ENCODE peak calls at places on chromosomes 4 and X, in ten cellular contexts. S, W, I, P, J, K, F, L, M and R are unnamed samples. For H3K36me3, the result is how much of the 10 kb centered on the place peaks cover.

GRCh38 chr4:127134490-127134889 is 498.3 kb upstream of the INTU start:
- DNase-seq in M (no peak), J (no peak), P (no peak), F (no peak), K (no peak), S (no peak), I (no peak), W (no peak), L (no peak), R (no peak)

GRCh38 chr4:23369331-23369730 is 520.5 kb downstream of the PPARGC1A start:
- DNase-seq in M (no peak), K (no peak), W (no peak), L (no peak), S (peak), P (peak), F (peak), I (no peak), J (no peak), R (no peak)

GRCh38 chr4:10033191-10033881 is 12.0 kb upstream of the SLC2A9 start:
- DNase-seq in L (peak), M (no peak), I (peak), S (no peak), W (no peak), J (no peak), K (no peak), P (no peak), F (no peak), R (no peak)

GRCh38 chr4:168604496-168605373 is 107.9 kb downstream of the PALLD start:
- DNase-seq in L (peak), M (no peak), P (peak), S (no peak), I (peak), F (peak), K (no peak), J (peak), W (no peak), R (no peak)

GRCh38 chr4:141329174-141329569 is 108.5 kb downstream of the ZNF330 start:
- DNase-seq in M (no peak), I (peak), P (no peak), J (peak), L (peak), W (no peak), F (no peak), K (peak), S (no peak), R (no peak)

GRCh38 chr4:159549092-159549491 is 446.2 kb downstream of the RAPGEF2 start:
- DNase-seq in I (peak), W (no peak), J (no peak), S (no peak), M (no peak), F (no peak), L (peak), K (no peak), P (no peak), R (no peak)

GRCh38 chr4:55947912-55948725 is 626 bp upstream of the CEP135 start:
- DNase-seq in I (peak), M (peak), K (peak), S (no peak), W (peak), P (no peak), L (peak), F (peak), J (no peak), R (no peak)

GRCh38 chr4:56607926-56608325 is 73.2 kb downstream of the HOPX start:
- DNase-seq in F (no peak), L (no peak), M (no peak), I (no peak), P (no peak), W (no peak), J (no peak), K (no peak), S (no peak), R (no peak)

GRCh38 chr4:68905598-68906237 is 45.9 kb downstream of the UGT2A3 start:
- DNase-seq in F (peak), P (peak), J (no peak), S (no peak), I (peak), K (no peak), W (no peak), L (peak), M (no peak), R (peak)

GRCh38 chrX:110156167-110156754 is 153.3 kb downstream of the TMEM164 start:
- DNase-seq in P (no peak), K (no peak), F (no peak), J (no peak), W (no peak), I (no peak), M (no peak), L (peak), S (peak), R (no peak)

GRCh38 chr4:71186566-71187398 is 152.0 kb upstream of the SLC4A4 start:
- DNase-seq in K (no peak), I (no peak), S (peak), L (peak), M (no peak), P (peak), W (no peak), J (no peak), F (peak), R (peak)

GRCh38 chr4:61923179-61923578 is 723.1 kb downstream of the ADGRL3 start:
- DNase-seq in I (peak), M (no peak), L (peak), W (no peak), F (peak), P (no peak), K (no peak), J (no peak), S (no peak), R (no peak)
- H3K36me3 ChIP-seq in I (under half), M (under half), L (under half), W (under half), F (under half), P (under half), K (under half), J (under half), S (under half), R (under half)

GRCh38 chr4:94232519-94232918 is 24.9 kb downstream of the SMARCAD1 start:
- DNase-seq in S (no peak), W (no peak), F (no peak), P (no peak), K (no peak), M (no peak), I (no peak), J (no peak), L (no peak), R (no peak)

GRCh38 chr4:94235825-94236224 is 28.2 kb downstream of the SMARCAD1 start:
- DNase-seq in W (no peak), M (no peak), S (no peak), L (no peak), K (no peak), I (no peak), J (no peak), F (no peak), P (no peak), R (no peak)

GRCh38 chr4:94240384-94240783 is 32.7 kb downstream of the SMARCAD1 start:
- DNase-seq in M (no peak), F (no peak), K (no peak), W (no peak), P (no peak), L (no peak), S (no peak), I (no peak), J (no peak), R (no peak)

GRCh38 chr4:94237271-94237670 is 29.6 kb downstream of the SMARCAD1 start:
- DNase-seq in I (no peak), F (no peak), J (no peak), K (no peak), P (no peak), S (no peak), M (no peak), L (no peak), W (no peak), R (no peak)
- H3K36me3 ChIP-seq in I (under half), F (under half), J (under half), K (under half), P (under half), S (under half), M (under half), L (under half), W (half or more), R (under half)

DNA sequence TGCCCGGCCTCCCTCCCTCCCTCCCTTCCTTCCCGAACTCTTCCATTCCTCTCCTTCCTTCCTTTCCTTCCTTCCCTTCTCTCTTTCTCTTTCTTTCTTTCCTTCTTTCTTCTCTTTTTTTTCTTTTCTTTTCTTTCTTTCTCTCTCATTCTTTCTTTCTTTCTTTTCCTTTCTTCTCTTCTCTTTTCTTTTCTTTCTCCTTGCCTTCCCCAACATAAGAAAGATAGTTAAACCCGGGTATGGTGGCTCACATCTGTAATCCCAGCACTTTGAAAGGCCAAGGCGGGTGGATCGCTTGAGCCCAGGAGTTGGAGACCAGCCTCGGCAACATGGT is 25.4 kb downstream of the NSD2 start:
- DNase-seq in W (no peak), J (no peak), M (no peak), S (no peak), I (no peak), K (no peak), P (no peak), F (no peak), L (no peak), R (no peak)
- H3K36me3 ChIP-seq in W (under half), J (under half), M (under half), S (under half), I (under half), K (under half), P (under half), F (under half), L (under half), R (under half)

GRCh38 chr4:4455199-4455865 is 68.4 kb downstream of the NSG1 start:
- DNase-seq in J (no peak), L (no peak), S (no peak), P (no peak), F (no peak), M (peak), K (no peak), I (no peak), W (no peak), R (no peak)
- H3K36me3 ChIP-seq in J (under half), L (under half), S (under half), P (under half), F (under half), M (under half), K (under half), I (under half), W (half or more), R (under half)

DNA sequence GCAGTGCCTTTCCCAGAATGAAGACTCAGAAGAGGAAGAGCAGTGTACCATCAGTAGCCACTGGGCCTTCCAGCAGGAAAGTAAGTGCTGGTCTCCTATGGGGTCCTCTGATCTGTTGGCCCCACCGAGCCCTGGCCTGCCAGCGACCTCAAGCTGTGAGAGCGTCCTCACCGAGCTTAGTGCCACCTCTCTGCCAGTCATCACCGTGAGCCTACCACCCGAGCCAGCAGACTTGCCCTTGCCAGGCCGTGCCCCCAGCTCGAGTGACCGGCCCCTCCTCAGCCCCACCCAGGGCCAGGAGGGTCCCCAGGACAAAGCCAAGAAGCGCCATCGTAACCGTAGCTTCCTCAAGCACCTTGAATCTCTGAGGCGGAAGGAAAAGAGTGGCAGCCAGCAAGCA is 69.7 kb downstream of the STARD8 start:
- DNase-seq in J (no peak), M (no peak), F (no peak), I (no peak), S (no peak), L (no peak), W (no peak), K (no peak), P (no peak), R (no peak)
- H3K36me3 ChIP-seq in J (under half), M (under half), F (under half), I (under half), S (under half), L (under half), W (under half), K (under half), P (under half), R (under half)

DNA sequence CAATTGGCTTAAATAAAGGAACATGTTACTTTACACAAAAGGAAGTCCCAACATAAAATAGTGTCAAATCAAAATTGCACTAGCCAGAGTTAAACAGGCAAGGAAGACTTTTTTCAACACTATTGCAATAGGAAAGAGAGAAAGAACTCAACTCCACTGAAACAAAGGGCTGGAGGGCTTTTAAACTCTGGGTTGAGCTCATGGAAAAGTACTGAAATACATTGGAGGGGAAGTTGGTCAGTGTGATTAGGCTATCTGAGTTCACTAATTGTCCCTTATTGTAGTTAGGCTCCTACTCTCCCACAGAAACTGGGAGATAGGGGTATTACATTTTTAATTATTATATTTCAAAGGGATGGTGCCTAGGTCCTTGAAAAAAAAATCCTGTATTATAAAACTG is 491.2 kb upstream of the LCORL start:
- DNase-seq in S (no peak), L (no peak), K (no peak), P (no peak), F (peak), I (no peak), W (no peak), M (no peak), J (no peak), R (no peak)
- H3K36me3 ChIP-seq in S (under half), L (under half), K (under half), P (under half), F (under half), I (under half), W (under half), M (under half), J (under half), R (under half)